ENCODE peak calls at places on chromosomes 13 and 19, in nine cellular contexts. G, W, I, K, Z, B, T, Y and H are unnamed samples.

GRCh38 chr19:23183251-23183650 is 66.4 kb downstream of the ZNF730 start:
- DNase-seq in Z (no peak), G (no peak), Y (no peak), T (no peak), W (no peak), B (no peak), K (no peak), I (no peak), H (no peak)

GRCh38 chr19:21498651-21499050 is 6.8 kb upstream of the ZNF429 start:
- DNase-seq in I (no peak), Y (no peak), W (no peak), K (no peak), T (no peak), Z (peak), G (no peak), B (no peak), H (no peak)

GRCh38 chr13:78430811-78431210 is 172.5 kb downstream of the POU4F1 start:
- DNase-seq in Z (no peak), W (no peak), Y (no peak), I (no peak), B (no peak), G (no peak), K (no peak), T (no peak), H (no peak)

GRCh38 chr19:50505856-50506611 is 5.0 kb downstream of the JOSD2 start:
- DNase-seq in Y (no peak), T (no peak), I (no peak), Z (no peak), B (no peak), K (no peak), G (no peak), W (no peak), H (no peak)

GRCh38 chr13:102128216-102128800 is 273.5 kb downstream of the FGF14 start:
- DNase-seq in Z (peak), Y (no peak), B (peak), K (no peak), G (no peak), T (no peak), W (peak), I (no peak), H (no peak)

GRCh38 chr13:112454648-112455334 is 78.6 kb downstream of the SPACA7 start:
- DNase-seq in Z (no peak), K (no peak), G (no peak), I (no peak), Y (no peak), B (no peak), W (no peak), T (no peak), H (no peak)

GRCh38 chr19:4115050-4115817 is 8.7 kb downstream of the MAP2K2 start:
- DNase-seq in K (no peak), G (peak), B (no peak), T (no peak), W (no peak), Y (no peak), I (no peak), Z (no peak), H (no peak)

GRCh38 chr19:12749938-12750521 is 1.6 kb upstream of the BEST2 start:
- DNase-seq in G (no peak), Y (no peak), T (no peak), I (no peak), W (peak), K (no peak), B (no peak), Z (peak), H (no peak)

GRCh38 chr13:99386911-99387788 is 80.0 kb upstream of the GPR183 start:
- DNase-seq in B (no peak), Z (peak), Y (no peak), W (peak), I (peak), T (no peak), G (peak), K (no peak), H (peak)

GRCh38 chr19:41224632-41225031 is 5.6 kb downstream of the AXL start:
- DNase-seq in T (no peak), Z (no peak), K (no peak), W (no peak), I (no peak), Y (no peak), G (no peak), B (no peak), H (no peak)

GRCh38 chr19:39144487-39145071 is 19.0 kb downstream of the PAK4 start:
- DNase-seq in G (no peak), T (no peak), K (no peak), Y (no peak), Z (peak), I (peak), W (peak), B (no peak), H (no peak)

GRCh38 chr19:7636691-7637373 is at the start of gene STXBP2:
- DNase-seq in I (peak), W (no peak), K (peak), Y (peak), G (peak), Z (peak), B (no peak), T (no peak), H (peak)

GRCh38 chr19:1256646-1257474 is 8.5 kb downstream of the MIDN start:
- DNase-seq in Z (no peak), B (no peak), I (no peak), W (no peak), G (no peak), K (no peak), Y (no peak), T (no peak), H (no peak)

GRCh38 chr13:99005609-99006008 is 27.7 kb upstream of the DOCK9 start:
- DNase-seq in K (no peak), I (no peak), B (no peak), Z (no peak), Y (no peak), G (no peak), T (no peak), W (no peak), H (no peak)

GRCh38 chr13:51230473-51231105 is 8.4 kb downstream of the FAM124A start:
- DNase-seq in B (no peak), K (no peak), Y (peak), I (no peak), G (no peak), Z (peak), W (peak), T (no peak), H (no peak)

GRCh38 chr19:57276430-57276829 is 3.9 kb upstream of the ZNF460 start:
- DNase-seq in I (no peak), K (no peak), B (no peak), Y (no peak), Z (no peak), W (no peak), G (no peak), T (no peak), H (no peak)

GRCh38 chr13:106210327-106210726 is 325.1 kb downstream of the EFNB2 start:
- DNase-seq in B (no peak), Z (peak), G (no peak), W (no peak), Y (no peak), I (no peak), K (no peak), T (no peak), H (no peak)

GRCh38 chr19:51887522-51888498 is at the start of gene ZNF577:
- DNase-seq in T (no peak), B (peak), K (peak), G (peak), Y (peak), I (peak), W (peak), Z (peak), H (no peak)

GRCh38 chr13:52010890-52011689 is at the start of gene ATP7B:
- DNase-seq in Y (peak), G (peak), I (no peak), Z (peak), T (no peak), K (no peak), B (no peak), W (no peak), H (no peak)

GRCh38 chr13:32267836-32268439 is 47.2 kb downstream of the ZAR1L start:
- DNase-seq in I (no peak), G (peak), W (no peak), T (no peak), K (no peak), B (no peak), Z (peak), Y (no peak), H (no peak)

GRCh38 chr13:73918691-73919090 is 215.5 kb downstream of the KLF12 start:
- DNase-seq in I (no peak), G (no peak), B (no peak), W (no peak), Y (no peak), Z (no peak), T (no peak), K (no peak), H (no peak)

GRCh38 chr19:48970923-48971395 is 5.8 kb downstream of the FTL start:
- DNase-seq in W (peak), Y (peak), Z (peak), T (no peak), K (peak), G (peak), I (peak), B (no peak), H (no peak)

GRCh38 chr19:58054792-58055482 is 4.1 kb upstream of the ZNF135 start:
- DNase-seq in I (no peak), Y (no peak), W (peak), B (no peak), G (no peak), T (no peak), K (no peak), Z (peak), H (no peak)

GRCh38 chr19:33375156-33375744 is 1.7 kb downstream of the CEBPG start:
- DNase-seq in I (no peak), T (no peak), Z (no peak), W (no peak), K (no peak), Y (no peak), B (no peak), G (no peak), H (no peak)

GRCh38 chr13:111505175-111505777 is 184.8 kb downstream of the TEX29 start:
- DNase-seq in Z (no peak), K (no peak), Y (no peak), G (no peak), T (no peak), I (no peak), B (no peak), W (no peak), H (peak)

GRCh38 chr19:49210108-49210900 is 52.7 kb downstream of the TRPM4 start:
- DNase-seq in I (no peak), B (no peak), W (peak), Z (no peak), K (no peak), T (no peak), Y (peak), G (peak), H (no peak)

GRCh38 chr13:110874508-110874960 is 40.3 kb downstream of the ANKRD10 start:
- DNase-seq in Y (peak), Z (peak), I (no peak), T (no peak), B (no peak), K (peak), G (no peak), W (peak), H (peak)